ENCODE peak calls at places on chromosomes 3 and 15, in six cellular contexts. C is neuronal stem cell, L is mesenchymal stem cell, T is trophoblast cell, U is IMR-90, F is H1. W is an unnamed sample.

GRCh38 chr3:40103829-40104228 is 205.7 kb upstream of the EIF1B start:
- DNase-seq in C (no peak), L (no peak), T (peak; percentile 9), U (no peak), F (no peak), W (no peak)

GRCh38 chr3:62604746-62605351 is 231.5 kb upstream of the FEZF2 start:
- DNase-seq in C (no peak), L (no peak), T (no peak), U (no peak), F (no peak), W (no peak)

GRCh38 chr15:83734487-83734886 is 80.6 kb downstream of the ADAMTSL3 start:
- DNase-seq in C (no peak), L (no peak), T (peak; percentile 7), U (no peak), F (no peak), W (peak; percentile 35)

GRCh38 chr3:196632033-196632751 is 7.3 kb upstream of the NRROS start:
- DNase-seq in C (peak; percentile 84), L (peak; percentile 79), T (peak; percentile 66), U (peak; percentile 52), F (peak; percentile 72), W (peak; percentile 93)

GRCh38 chr15:45105586-45105985 is 8.4 kb downstream of the DUOX2 start:
- DNase-seq in C (no peak), L (no peak), T (no peak), U (no peak), F (no peak), W (no peak)

GRCh38 chr3:36679384-36680200 is 84.8 kb downstream of the DCLK3 start:
- DNase-seq in C (no peak), L (peak; percentile 81), T (no peak), U (peak; percentile 95), F (no peak), W (no peak)

GRCh38 chr3:31466016-31466415 is 66.7 kb upstream of the STT3B start:
- DNase-seq in C (no peak), L (peak; percentile 28), T (no peak), U (no peak), F (no peak), W (no peak)

GRCh38 chr15:85443593-85444328 is 63.4 kb downstream of the AKAP13 start:
- DNase-seq in C (peak; percentile 42), L (peak; percentile 85), T (peak; percentile 72), U (peak; percentile 33), F (no peak), W (no peak)

GRCh38 chr3:125214738-125215137 is 2.2 kb upstream of the SLC12A8 start:
- DNase-seq in C (no peak), L (no peak), T (no peak), U (no peak), F (no peak), W (no peak)

GRCh38 chr3:29853841-29854397 is 573.0 kb downstream of the RBMS3 start:
- DNase-seq in C (no peak), L (no peak), T (no peak), U (no peak), F (no peak), W (no peak)

GRCh38 chr15:28933710-28934445 is 48.1 kb downstream of the APBA2 start:
- DNase-seq in C (no peak), L (no peak), T (no peak), U (no peak), F (no peak), W (no peak)

GRCh38 chr3:44905501-44906159 is 31.2 kb downstream of the TGM4 start:
- DNase-seq in C (no peak), L (no peak), T (peak; percentile 56), U (no peak), F (no peak), W (no peak)

GRCh38 chr15:86623236-86623635 is 543.6 kb downstream of the AGBL1 start:
- DNase-seq in C (no peak), L (no peak), T (no peak), U (no peak), F (no peak), W (no peak)

GRCh38 chr3:37905987-37906674 is 44.5 kb downstream of the CTDSPL start:
- DNase-seq in C (no peak), L (peak; percentile 87), T (no peak), U (peak; percentile 65), F (no peak), W (no peak)

GRCh38 chr3:137150825-137151224 is 193.0 kb downstream of the IL20RB start:
- DNase-seq in C (no peak), L (no peak), T (no peak), U (no peak), F (no peak), W (no peak)

GRCh38 chr15:50106438-50106837 is 12.6 kb downstream of the ATP8B4 start:
- DNase-seq in C (no peak), L (no peak), T (no peak), U (no peak), F (no peak), W (no peak)

GRCh38 chr15:50108446-50108845 is 10.6 kb downstream of the ATP8B4 start:
- DNase-seq in C (no peak), L (no peak), T (no peak), U (no peak), F (no peak), W (no peak)

GRCh38 chr15:50107591-50108408 is 11.2 kb downstream of the ATP8B4 start:
- DNase-seq in C (no peak), L (no peak), T (no peak), U (no peak), F (no peak), W (no peak)

GRCh38 chr15:50109086-50109987 is 9.7 kb downstream of the ATP8B4 start:
- DNase-seq in C (no peak), L (no peak), T (no peak), U (peak; percentile 35), F (no peak), W (no peak)

GRCh38 chr15:50107157-50107556 is 11.9 kb downstream of the ATP8B4 start:
- DNase-seq in C (no peak), L (no peak), T (no peak), U (no peak), F (no peak), W (no peak)
- H3K14ac ChIP-seq in C (no peak overlapping the region), L (no peak overlapping the region), T (no peak overlapping the region), U (no peak overlapping the region), F (no peak overlapping the region), W (no peak overlapping the region)

DNA sequence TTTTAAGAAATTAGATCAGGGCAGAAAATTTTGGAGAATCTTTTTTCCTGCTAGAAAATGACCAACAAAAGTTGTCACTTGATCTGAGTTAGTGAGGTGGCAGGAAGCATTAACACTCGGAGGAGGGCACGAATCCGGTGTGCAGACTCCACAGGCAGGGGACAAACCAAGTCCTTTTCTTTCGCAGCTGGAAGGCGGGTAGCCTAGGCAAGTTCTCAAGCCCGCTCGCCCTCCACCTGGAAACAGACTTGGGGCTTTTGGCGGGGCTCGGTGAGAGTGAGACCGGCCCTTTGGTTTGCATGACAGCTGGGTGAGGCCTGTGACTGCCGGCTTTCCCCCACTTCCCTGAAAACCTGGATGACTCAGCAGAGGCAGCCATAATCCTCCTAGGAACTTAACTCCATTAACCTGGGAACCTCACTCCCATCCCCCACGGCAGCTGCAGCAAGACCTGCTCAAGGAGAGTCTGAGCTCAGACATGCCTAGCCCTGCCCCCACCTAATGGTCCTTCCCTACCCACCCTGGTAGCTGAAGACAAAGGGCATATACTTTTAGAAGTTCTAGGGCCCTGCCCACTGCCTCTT is 134.8 kb downstream of the MFSD1 start:
- DNase-seq in C (no peak), L (no peak), T (no peak), U (no peak), F (no peak), W (peak; percentile 48)
- H4K8ac ChIP-seq in C (peak overlapping the region; percentile 17), L (no peak overlapping the region), T (no peak overlapping the region), U (no peak overlapping the region), F (peak overlapping the region; percentile 89), W (no peak overlapping the region)

GRCh38 chr3:89025185-89025584 is 82.2 kb upstream of the EPHA3 start:
- DNase-seq in C (peak; percentile 37), L (peak; percentile 46), T (no peak), U (no peak), F (no peak), W (no peak)
- H3K14ac ChIP-seq in C (no peak overlapping the region), L (no peak overlapping the region), T (no peak overlapping the region), U (no peak overlapping the region), F (no peak overlapping the region), W (no peak overlapping the region)

GRCh38 chr3:98613616-98614015 is 20.2 kb upstream of the CPOX start:
- DNase-seq in C (no peak), L (peak; percentile 9), T (no peak), U (peak; percentile 29), F (no peak), W (no peak)
- H4K8ac ChIP-seq in C (no peak overlapping the region), L (no peak overlapping the region), T (no peak overlapping the region), U (no peak overlapping the region), F (no peak overlapping the region), W (no peak overlapping the region)

GRCh38 chr3:70359711-70360110 is 47.3 kb upstream of the MDFIC2 start:
- DNase-seq in C (no peak), L (no peak), T (peak; percentile 52), U (no peak), F (no peak), W (no peak)
- H3K14ac ChIP-seq in C (no peak overlapping the region), L (no peak overlapping the region), T (no peak overlapping the region), U (no peak overlapping the region), F (no peak overlapping the region), W (no peak overlapping the region)

GRCh38 chr3:14532691-14533456 is 7.3 kb downstream of the GRIP2 start:
- DNase-seq in C (no peak), L (no peak), T (no peak), U (no peak), F (peak; percentile 77), W (peak; percentile 95)
- H4K8ac ChIP-seq in C (no peak overlapping the region), L (no peak overlapping the region), T (no peak overlapping the region), U (no peak overlapping the region), F (peak overlapping the region; percentile 45), W (no peak overlapping the region)

GRCh38 chr3:194348354-194348753 is 2.8 kb downstream of the CPN2 start:
- DNase-seq in C (no peak), L (no peak), T (no peak), U (no peak), F (no peak), W (no peak)

GRCh38 chr3:194350726-194351071 is 429 bp downstream of the CPN2 start:
- DNase-seq in C (no peak), L (no peak), T (no peak), U (no peak), F (no peak), W (no peak)

GRCh38 chr3:194351952-194352536 is 916 bp upstream of the CPN2 start:
- DNase-seq in C (no peak), L (no peak), T (no peak), U (no peak), F (no peak), W (no peak)

GRCh38 chr3:194352631-194353290 is 1.6 kb upstream of the CPN2 start:
- DNase-seq in C (no peak), L (no peak), T (no peak), U (no peak), F (no peak), W (no peak)

GRCh38 chr3:194351080-194351672 is at the start of gene CPN2:
- DNase-seq in C (no peak), L (no peak), T (no peak), U (no peak), F (no peak), W (no peak)
- H3K14ac ChIP-seq in C (peak within 1 kb of the TSS; percentile 64), L (peak within 1 kb of the TSS; percentile 72), T (no peak within 1 kb of the TSS), U (no peak within 1 kb of the TSS), F (no peak within 1 kb of the TSS), W (no peak within 1 kb of the TSS)

GRCh38 chr3:13352621-13353131 is 67.4 kb downstream of the NUP210 start:
- DNase-seq in C (no peak), L (peak; percentile 21), T (no peak), U (peak; percentile 41), F (no peak), W (no peak)
- H4K8ac ChIP-seq in C (no peak overlapping the region), L (no peak overlapping the region), T (no peak overlapping the region), U (no peak overlapping the region), F (peak overlapping the region; percentile 26), W (no peak overlapping the region)

GRCh38 chr15:53251998-53252397 is 461.9 kb upstream of the ONECUT1 start:
- DNase-seq in C (no peak), L (no peak), T (no peak), U (no peak), F (no peak), W (no peak)
- H3K14ac ChIP-seq in C (no peak overlapping the region), L (no peak overlapping the region), T (no peak overlapping the region), U (no peak overlapping the region), F (no peak overlapping the region), W (no peak overlapping the region)